ENCODE peak calls at places on chromosomes 13 and 19, in five cellular contexts. D, U, L, N and B are unnamed samples.
A peak's percentile ranks its signal among the peaks of the same experiment; 100 is the strongest.

GRCh38 chr19:372306-372890 is 27.8 kb upstream of the MIER2 start:
- DNase-seq in D (no peak), U (no peak), L (no peak), N (no peak), B (peak; percentile 62)

GRCh38 chr13:60591348-60591747 is 194.3 kb downstream of the TDRD3 start:
- DNase-seq in D (no peak), U (no peak), L (no peak), N (no peak), B (no peak)

GRCh38 chr19:1278074-1278473 is 2.7 kb downstream of the FAM174C start:
- DNase-seq in D (no peak), U (no peak), L (no peak), N (no peak), B (no peak)

GRCh38 chr19:1725100-1726064 is 27.9 kb upstream of the ONECUT3 start:
- DNase-seq in D (no peak), U (peak; percentile 5), L (no peak), N (peak; percentile 83), B (no peak)

GRCh38 chr13:32134991-32135390 is 103.4 kb downstream of the FRY start:
- DNase-seq in D (no peak), U (no peak), L (no peak), N (no peak), B (no peak)

GRCh38 chr19:11381535-11382369 is 2.4 kb downstream of the EPOR start:
- DNase-seq in D (peak; percentile 89), U (peak; percentile 16), L (peak; percentile 59), N (peak; percentile 63), B (peak; percentile 80)

GRCh38 chr19:44726465-44726864 is 22.0 kb upstream of the BCL3 start:
- DNase-seq in D (peak; percentile 79), U (no peak), L (no peak), N (no peak), B (peak; percentile 79)

GRCh38 chr19:13082192-13083007 is 20.3 kb downstream of the LYL1 start:
- DNase-seq in D (no peak), U (peak; percentile 46), L (no peak), N (peak; percentile 48), B (no peak)

GRCh38 chr19:10110076-10110971 is 1.2 kb upstream of the P2RY11 start:
- DNase-seq in D (no peak), U (no peak), L (no peak), N (no peak), B (no peak)

GRCh38 chr13:22193070-22193469 is 522.2 kb downstream of the FGF9 start:
- DNase-seq in D (no peak), U (no peak), L (no peak), N (no peak), B (no peak)

GRCh38 chr13:99658266-99658991 is 157.2 kb downstream of the TM9SF2 start:
- DNase-seq in D (peak; percentile 74), U (peak; percentile 29), L (no peak), N (peak; percentile 68), B (peak; percentile 81)

GRCh38 chr13:107574517-107575215 is 640.7 kb downstream of the LIG4 start:
- DNase-seq in D (no peak), U (no peak), L (no peak), N (no peak), B (no peak)

GRCh38 chr13:24038846-24039330 is 121.6 kb upstream of the SPATA13 start:
- DNase-seq in D (no peak), U (no peak), L (no peak), N (no peak), B (no peak)

GRCh38 chr19:18775586-18776287 is 15.4 kb downstream of the COMP start:
- DNase-seq in D (no peak), U (no peak), L (no peak), N (no peak), B (no peak)

GRCh38 chr19:5149508-5149907 is 180.6 kb downstream of the KDM4B start:
- DNase-seq in D (no peak), U (no peak), L (no peak), N (no peak), B (peak; percentile 44)

GRCh38 chr19:31356587-31357314 is 7.5 kb upstream of the TSHZ3 start:
- DNase-seq in D (peak; percentile 54), U (no peak), L (no peak), N (peak; percentile 54), B (peak; percentile 76)

GRCh38 chr19:16386619-16387240 is 62.1 kb downstream of the KLF2 start:
- DNase-seq in D (peak; percentile 80), U (peak; percentile 69), L (no peak), N (peak; percentile 69), B (no peak)

GRCh38 chr19:12983561-12984142 is 11.6 kb upstream of the NFIX start:
- DNase-seq in D (peak; percentile 88), U (peak; percentile 83), L (no peak), N (peak; percentile 75), B (peak; percentile 89)

GRCh38 chr19:20179946-20180345 is 12.9 kb downstream of the ZNF486 start:
- DNase-seq in D (no peak), U (no peak), L (no peak), N (no peak), B (no peak)

GRCh38 chr19:17209126-17210036 is 5.8 kb upstream of the USE1 start:
- DNase-seq in D (peak; percentile 77), U (no peak), L (no peak), N (peak; percentile 45), B (no peak)

GRCh38 chr19:23116802-23117571 is at the start of gene ZNF730:
- DNase-seq in D (no peak), U (no peak), L (no peak), N (peak; percentile 88), B (peak; percentile 63)

GRCh38 chr13:108787709-108788394 is 158.4 kb downstream of the MYO16 start:
- DNase-seq in D (no peak), U (no peak), L (no peak), N (no peak), B (no peak)

GRCh38 chr13:77219401-77219800 is 107.5 kb downstream of the MYCBP2 start:
- DNase-seq in D (no peak), U (no peak), L (no peak), N (no peak), B (no peak)

GRCh38 chr13:77215543-77215942 is 111.4 kb downstream of the MYCBP2 start:
- DNase-seq in D (no peak), U (no peak), L (no peak), N (no peak), B (no peak)

GRCh38 chr13:77207943-77208342 is 119.0 kb downstream of the MYCBP2 start:
- DNase-seq in D (no peak), U (no peak), L (no peak), N (no peak), B (no peak)

GRCh38 chr13:77218274-77218673 is 108.6 kb downstream of the MYCBP2 start:
- DNase-seq in D (no peak), U (no peak), L (no peak), N (no peak), B (no peak)

DNA sequence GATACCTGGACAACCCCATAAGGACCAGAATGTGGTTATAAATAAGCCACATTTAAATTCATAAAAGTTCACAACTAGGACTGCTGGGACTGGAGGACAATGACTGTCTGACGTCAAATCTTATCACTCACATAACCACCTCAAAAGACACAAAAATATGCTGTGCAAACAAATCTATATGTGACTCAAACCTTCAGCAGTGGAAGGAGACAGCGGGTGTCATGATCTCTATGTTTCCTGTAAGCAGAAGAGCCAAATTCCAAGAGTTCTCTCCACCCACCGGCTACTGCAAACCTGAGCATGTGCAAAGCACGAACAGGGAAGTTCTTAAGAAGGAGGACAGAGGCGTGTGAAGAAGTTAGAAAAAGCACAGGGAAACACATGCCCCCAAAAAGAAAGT is 113.2 kb downstream of the MYCBP2 start:
- DNase-seq in D (no peak), U (no peak), L (no peak), N (no peak), B (no peak)
- TF ChIP-seq CTCF in D (no peak), U (no peak), L (no peak), N (no peak), B (no peak)

GRCh38 chr13:39317284-39317683 is 279.0 kb downstream of the NHLRC3 start:
- DNase-seq in D (no peak), U (peak; percentile 38), L (no peak), N (no peak), B (no peak)
- H3K27me3 ChIP-seq in D (no peaks in the 10 kb centered on the region), U (no peaks in the 10 kb centered on the region), L (no peaks in the 10 kb centered on the region), N (no peaks in the 10 kb centered on the region), B (no peaks in the 10 kb centered on the region)

GRCh38 chr13:33197551-33197971 is 88.0 kb downstream of the STARD13 start:
- DNase-seq in D (no peak), U (no peak), L (no peak), N (no peak), B (no peak)
- H3K4me1 ChIP-seq in D (no peaks in the 10 kb centered on the region), U (peaks cover 14% of the 10 kb centered on the region), L (peaks cover 46% of the 10 kb centered on the region), N (peaks cover 19% of the 10 kb centered on the region), B (peaks cover 11% of the 10 kb centered on the region)

GRCh38 chr19:3593156-3593555 is 7.9 kb downstream of the GIPC3 start:
- DNase-seq in D (no peak), U (no peak), L (no peak), N (no peak), B (no peak)
- TF ChIP-seq CTCF in D (no peak), U (no peak), L (no peak), N (no peak), B (no peak)

GRCh38 chr13:52845334-52845761 is 3.1 kb downstream of the PCDH8 start:
- DNase-seq in D (no peak), U (no peak), L (no peak), N (peak; percentile 47), B (no peak)
- H3K27me3 ChIP-seq in D (no peaks in the 10 kb centered on the region), U (no peaks in the 10 kb centered on the region), L (peaks cover 34% of the 10 kb centered on the region), N (peaks cover 60% of the 10 kb centered on the region), B (peaks cover 79% of the 10 kb centered on the region)

DNA sequence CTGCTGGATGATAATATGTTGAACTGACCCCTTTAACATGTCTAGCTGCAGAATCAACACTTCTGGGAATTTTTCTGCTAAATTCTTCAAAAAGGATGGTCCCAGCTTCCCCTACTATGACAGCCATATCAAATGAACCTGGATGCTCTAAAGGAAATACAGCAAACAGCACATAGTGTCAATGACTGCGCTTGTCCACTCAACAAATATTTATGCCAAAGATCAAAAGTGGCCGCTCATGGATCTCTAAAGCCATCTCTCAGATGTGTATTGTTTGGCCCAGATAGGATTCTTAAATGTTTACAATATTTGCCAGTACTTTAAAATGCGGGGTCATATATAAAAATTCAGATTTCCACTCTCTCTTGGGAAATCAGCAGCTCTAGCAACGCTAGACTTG is 3.3 kb downstream of the TBC1D4 start:
- DNase-seq in D (no peak), U (no peak), L (no peak), N (no peak), B (no peak)
- H3K4me1 ChIP-seq in D (peaks cover 12% of the 10 kb centered on the region), U (peaks cover 5% of the 10 kb centered on the region), L (no peaks in the 10 kb centered on the region), N (peaks cover 9% of the 10 kb centered on the region), B (peaks cover 21% of the 10 kb centered on the region)

GRCh38 chr13:37068962-37069361 is 9.5 kb upstream of the SUPT20H start:
- DNase-seq in D (no peak), U (no peak), L (no peak), N (no peak), B (no peak)
- TF ChIP-seq CTCF in D (peak; percentile 37), U (no peak), L (no peak), N (peak; percentile 39), B (peak; percentile 14)

DNA sequence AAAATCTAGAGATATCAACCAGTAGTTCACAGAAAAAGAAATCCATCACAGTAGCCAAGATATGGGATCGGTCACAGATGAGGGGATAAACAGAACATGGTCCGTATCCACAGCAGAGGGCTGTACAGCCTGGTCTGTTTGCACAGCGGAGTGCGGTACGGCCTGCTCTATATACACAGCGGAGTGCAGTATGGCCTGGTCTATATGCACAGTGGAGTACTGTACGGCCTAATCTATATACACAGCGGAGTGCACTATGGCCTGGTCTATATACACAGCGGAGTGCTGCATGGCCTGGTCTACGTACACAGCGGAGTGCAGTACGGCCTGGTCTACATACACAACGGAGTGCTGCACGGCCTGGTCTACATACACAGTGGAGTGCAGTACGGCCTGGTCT is 43.0 kb upstream of the MCF2L start:
- DNase-seq in D (no peak), U (no peak), L (no peak), N (no peak), B (no peak)
- H3K27me3 ChIP-seq in D (no peaks in the 10 kb centered on the region), U (no peaks in the 10 kb centered on the region), L (no peaks in the 10 kb centered on the region), N (no peaks in the 10 kb centered on the region), B (peaks cover 2% of the 10 kb centered on the region)